ENCODE peak calls at places on chromosomes 3 and 15, in nine cellular contexts. E, Z, Q, K, G, B, N, J and I are unnamed samples.

GRCh38 chr3:113035387-113035982 is 44.7 kb downstream of the GTPBP8 start:
- DNase-seq in E (peak; percentile 79), Z (no peak), Q (peak; percentile 66), K (no peak), G (peak; percentile 63), B (peak; percentile 48), N (no peak), J (peak; percentile 53), I (peak; percentile 50)

GRCh38 chr3:13308406-13308805 is 111.7 kb downstream of the NUP210 start:
- DNase-seq in E (peak; percentile 73), Z (peak; percentile 65), Q (peak; percentile 51), K (no peak), G (peak; percentile 11), B (peak; percentile 74), N (no peak), J (peak; percentile 86), I (peak; percentile 31)

GRCh38 chr3:43919067-43919466 is 228.3 kb downstream of the ABHD5 start:
- DNase-seq in E (no peak), Z (no peak), Q (no peak), K (no peak), G (peak; percentile 13), B (no peak), N (no peak), J (no peak), I (no peak)

GRCh38 chr3:143784446-143784845 is 63.8 kb downstream of the SLC9A9 start:
- DNase-seq in E (no peak), Z (no peak), Q (no peak), K (no peak), G (no peak), B (no peak), N (no peak), J (no peak), I (no peak)

GRCh38 chr15:86624261-86625036 is 544.8 kb downstream of the AGBL1 start:
- DNase-seq in E (peak; percentile 51), Z (peak; percentile 81), Q (peak; percentile 89), K (peak; percentile 96), G (peak; percentile 85), B (peak; percentile 50), N (peak; percentile 71), J (peak; percentile 88), I (peak; percentile 84)

GRCh38 chr15:63107895-63108546 is 13.6 kb upstream of the LACTB start:
- DNase-seq in E (no peak), Z (no peak), Q (no peak), K (no peak), G (peak; percentile 100), B (peak; percentile 59), N (no peak), J (no peak), I (no peak)

GRCh38 chr15:92467245-92467644 is 73.6 kb downstream of the ST8SIA2 start:
- DNase-seq in E (no peak), Z (peak; percentile 33), Q (no peak), K (no peak), G (no peak), B (no peak), N (no peak), J (peak; percentile 26), I (no peak)

GRCh38 chr3:14194865-14195264 is 16.2 kb downstream of the LSM3 start:
- DNase-seq in E (no peak), Z (no peak), Q (no peak), K (no peak), G (no peak), B (no peak), N (no peak), J (no peak), I (no peak)

GRCh38 chr3:65142476-65142875 is 454.7 kb upstream of the ADAMTS9 start:
- DNase-seq in E (no peak), Z (no peak), Q (no peak), K (no peak), G (no peak), B (no peak), N (no peak), J (no peak), I (no peak)

GRCh38 chr3:79497447-79498111 is 270.2 kb downstream of the ROBO1 start:
- DNase-seq in E (peak; percentile 63), Z (no peak), Q (peak; percentile 23), K (no peak), G (peak; percentile 50), B (no peak), N (no peak), J (no peak), I (no peak)

GRCh38 chr3:46187876-46188275 is 20.2 kb downstream of the CCR1 start:
- DNase-seq in E (no peak), Z (no peak), Q (no peak), K (no peak), G (peak; percentile 47), B (no peak), N (no peak), J (no peak), I (no peak)

GRCh38 chr15:72474466-72474911 is 359 bp downstream of the ARIH1 start:
- DNase-seq in E (no peak), Z (no peak), Q (peak; percentile 42), K (no peak), G (no peak), B (no peak), N (no peak), J (no peak), I (no peak)
- H3K4me1 ChIP-seq in E (peaks cover 27% of the 10 kb centered on the region), Z (no peaks in the 10 kb centered on the region), Q (peaks cover 17% of the 10 kb centered on the region), K (peaks cover 36% of the 10 kb centered on the region), G (peaks cover 5% of the 10 kb centered on the region), B (peaks cover 52% of the 10 kb centered on the region), N (peaks cover 56% of the 10 kb centered on the region), J (peaks cover 3% of the 10 kb centered on the region), I (peaks cover 6% of the 10 kb centered on the region)

GRCh38 chr3:125050486-125051172 is 5.2 kb downstream of the HEG1 start:
- DNase-seq in E (no peak), Z (no peak), Q (no peak), K (no peak), G (no peak), B (no peak), N (no peak), J (no peak), I (no peak)
- H3K4me1 ChIP-seq in E (peaks cover 85% of the 10 kb centered on the region), Z (peaks cover 4% of the 10 kb centered on the region), Q (peaks cover 66% of the 10 kb centered on the region), K (peaks cover 63% of the 10 kb centered on the region), G (peaks cover 27% of the 10 kb centered on the region), B (peaks cover 27% of the 10 kb centered on the region), N (peaks cover 87% of the 10 kb centered on the region), J (peaks cover 17% of the 10 kb centered on the region), I (peaks cover 19% of the 10 kb centered on the region)

GRCh38 chr3:127767126-127767525 is 55.2 kb downstream of the MGLL start:
- DNase-seq in E (no peak), Z (no peak), Q (no peak), K (no peak), G (no peak), B (no peak), N (no peak), J (no peak), I (peak; percentile 54)
- H3K4me1 ChIP-seq in E (peaks cover 82% of the 10 kb centered on the region), Z (peaks cover 4% of the 10 kb centered on the region), Q (peaks cover 6% of the 10 kb centered on the region), K (peaks cover 54% of the 10 kb centered on the region), G (peaks cover 33% of the 10 kb centered on the region), B (peaks cover 6% of the 10 kb centered on the region), N (peaks cover 44% of the 10 kb centered on the region), J (no peaks in the 10 kb centered on the region), I (peaks cover 23% of the 10 kb centered on the region)

GRCh38 chr3:189459231-189459630 is 172.0 kb upstream of the TP63 start:
- DNase-seq in E (no peak), Z (no peak), Q (no peak), K (no peak), G (no peak), B (no peak), N (no peak), J (no peak), I (no peak)
- H3K4me1 ChIP-seq in E (no peaks in the 10 kb centered on the region), Z (peaks cover 4% of the 10 kb centered on the region), Q (peaks cover 3% of the 10 kb centered on the region), K (peaks cover 15% of the 10 kb centered on the region), G (no peaks in the 10 kb centered on the region), B (no peaks in the 10 kb centered on the region), N (peaks cover 7% of the 10 kb centered on the region), J (no peaks in the 10 kb centered on the region), I (no peaks in the 10 kb centered on the region)

DNA sequence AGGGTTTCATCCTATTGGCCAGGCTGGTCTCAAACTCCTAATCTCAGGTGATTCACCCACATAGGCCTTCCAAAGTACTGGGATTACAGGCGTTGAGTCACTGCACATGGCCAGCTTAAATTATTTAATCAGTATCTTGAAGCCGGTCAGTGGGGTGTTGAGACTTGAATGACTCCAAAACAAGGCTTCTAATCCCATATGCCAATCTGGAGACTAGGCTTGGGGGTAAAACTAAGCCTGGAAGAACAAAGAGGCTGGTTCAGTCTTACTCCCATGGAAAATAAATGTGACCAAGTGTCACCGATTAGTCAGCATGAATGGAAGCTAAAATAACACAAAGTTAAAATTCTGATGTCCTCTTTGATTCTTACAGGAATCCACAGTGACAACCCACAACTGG is 509.1 kb downstream of the FOXP1 start:
- DNase-seq in E (no peak), Z (no peak), Q (no peak), K (no peak), G (no peak), B (no peak), N (no peak), J (no peak), I (no peak)
- H3K4me1 ChIP-seq in E (peaks cover 94% of the 10 kb centered on the region), Z (peaks cover 10% of the 10 kb centered on the region), Q (peaks cover 41% of the 10 kb centered on the region), K (peaks cover 4% of the 10 kb centered on the region), G (peaks cover 14% of the 10 kb centered on the region), B (peaks cover 21% of the 10 kb centered on the region), N (peaks cover 57% of the 10 kb centered on the region), J (peaks cover 7% of the 10 kb centered on the region), I (peaks cover 44% of the 10 kb centered on the region)

GRCh38 chr3:10358309-10358980 is 37.5 kb upstream of the SEC13 start:
- DNase-seq in E (no peak), Z (no peak), Q (no peak), K (no peak), G (no peak), B (no peak), N (no peak), J (no peak), I (no peak)

GRCh38 chr3:10361375-10361774 is 40.5 kb upstream of the SEC13 start:
- DNase-seq in E (no peak), Z (no peak), Q (no peak), K (no peak), G (no peak), B (no peak), N (no peak), J (no peak), I (no peak)

GRCh38 chr3:10359761-10360161 is 38.8 kb upstream of the SEC13 start:
- DNase-seq in E (no peak), Z (no peak), Q (no peak), K (no peak), G (no peak), B (no peak), N (no peak), J (no peak), I (no peak)

GRCh38 chr3:10357592-10358308 is 36.8 kb upstream of the SEC13 start:
- DNase-seq in E (peak; percentile 80), Z (peak; percentile 88), Q (no peak), K (no peak), G (peak; percentile 93), B (peak; percentile 10), N (peak; percentile 41), J (no peak), I (no peak)

DNA sequence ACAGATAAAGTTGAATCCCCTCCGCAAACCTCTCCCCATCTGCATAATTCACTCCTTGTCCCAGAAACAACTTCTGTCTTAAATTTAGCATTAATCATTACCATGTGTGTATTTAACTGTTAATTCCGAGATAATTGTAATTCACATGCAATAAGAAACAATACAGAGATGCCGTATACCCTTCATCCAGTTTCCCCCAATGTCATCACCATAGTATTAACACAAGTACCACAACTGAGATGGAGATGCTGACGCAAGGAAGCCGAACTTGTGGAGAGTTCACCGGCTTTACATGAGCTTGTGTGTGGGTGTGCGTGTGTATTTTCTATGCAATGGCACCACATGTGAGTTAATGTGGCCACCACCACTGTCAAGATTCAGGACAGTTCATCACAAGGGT is 39.6 kb upstream of the SEC13 start:
- DNase-seq in E (no peak), Z (no peak), Q (no peak), K (no peak), G (no peak), B (no peak), N (no peak), J (no peak), I (no peak)
- H3K4me1 ChIP-seq in E (peaks cover 27% of the 10 kb centered on the region), Z (no peaks in the 10 kb centered on the region), Q (no peaks in the 10 kb centered on the region), K (peaks cover 4% of the 10 kb centered on the region), G (peaks cover 12% of the 10 kb centered on the region), B (no peaks in the 10 kb centered on the region), N (peaks cover 10% of the 10 kb centered on the region), J (no peaks in the 10 kb centered on the region), I (no peaks in the 10 kb centered on the region)

GRCh38 chr15:90060797-90061196 is 41.5 kb downstream of the IDH2 start:
- DNase-seq in E (no peak), Z (no peak), Q (no peak), K (no peak), G (no peak), B (no peak), N (no peak), J (no peak), I (no peak)
- H3K4me1 ChIP-seq in E (peaks cover 80% of the 10 kb centered on the region), Z (no peaks in the 10 kb centered on the region), Q (peaks cover 44% of the 10 kb centered on the region), K (peaks cover 49% of the 10 kb centered on the region), G (no peaks in the 10 kb centered on the region), B (peaks cover 60% of the 10 kb centered on the region), N (peaks cover 68% of the 10 kb centered on the region), J (peaks cover 25% of the 10 kb centered on the region), I (no peaks in the 10 kb centered on the region)